ENCODE peak calls at places on chromosome 18, in six cellular contexts. L, S, G, Q, U and P are unnamed samples. For H3K27me3, the result is how much of the 10 kb centered on the place peaks cover.

GRCh38 chr18:48123324-48123723 is 192.9 kb upstream of the SMAD2 start:
- DNase-seq in S (no peak), L (no peak), U (no peak), Q (no peak), G (no peak), P (no peak)

GRCh38 chr18:24262097-24262496 is 123.2 kb downstream of the CABYR start:
- DNase-seq in G (no peak), L (no peak), U (peak), Q (no peak), S (peak), P (no peak)

GRCh38 chr18:21110667-21111350 is 804 bp downstream of the ROCK1 start:
- DNase-seq in Q (no peak), S (peak), L (peak), U (peak), G (peak), P (peak)

GRCh38 chr18:62729487-62730386 is 14.4 kb downstream of the PHLPP1 start:
- DNase-seq in Q (no peak), G (no peak), U (no peak), S (no peak), L (no peak), P (no peak)

GRCh38 chr18:10008006-10008647 is 94.3 kb downstream of the VAPA start:
- DNase-seq in L (no peak), S (no peak), G (no peak), U (no peak), Q (no peak), P (no peak)

GRCh38 chr18:61929881-61930640 is 37.3 kb upstream of the RNF152 start:
- DNase-seq in G (no peak), L (no peak), U (no peak), S (no peak), Q (no peak), P (no peak)

GRCh38 chr18:32422185-32422584 is 48.5 kb downstream of the GAREM1 start:
- DNase-seq in G (no peak), U (no peak), Q (no peak), S (no peak), L (no peak), P (no peak)

GRCh38 chr18:44246001-44246400 is 434.7 kb upstream of the SETBP1 start:
- DNase-seq in U (peak), G (no peak), S (no peak), Q (no peak), L (peak), P (no peak)

GRCh38 chr18:79356435-79356834 is 39.3 kb upstream of the NFATC1 start:
- DNase-seq in L (no peak), S (no peak), G (no peak), U (no peak), Q (no peak), P (no peak)

GRCh38 chr18:25974630-25975077 is 115.8 kb downstream of the SS18 start:
- DNase-seq in Q (no peak), L (peak), U (no peak), S (no peak), G (no peak), P (no peak)

GRCh38 chr18:59919026-59919425 is 19.2 kb downstream of the PMAIP1 start:
- DNase-seq in U (no peak), G (no peak), S (no peak), L (no peak), Q (no peak), P (no peak)

GRCh38 chr18:45626330-45627203 is 11.3 kb downstream of the SLC14A2 start:
- DNase-seq in U (peak), G (peak), S (peak), L (peak), Q (peak), P (peak)

GRCh38 chr18:12318334-12318697 is 10.3 kb downstream of the TUBB6 start:
- DNase-seq in Q (no peak), G (no peak), U (no peak), L (no peak), S (no peak), P (no peak)
- H2BK15ac ChIP-seq in Q (no peak), G (no peak), U (no peak), L (no peak), S (no peak), P (no peak)

GRCh38 chr18:30625961-30626360 is 416.6 kb downstream of the DSC3 start:
- DNase-seq in U (no peak), Q (no peak), S (no peak), L (no peak), G (no peak), P (no peak)
- H2AK5ac ChIP-seq in U (no peak), Q (no peak), S (no peak), L (no peak), G (no peak), P (no peak)

DNA sequence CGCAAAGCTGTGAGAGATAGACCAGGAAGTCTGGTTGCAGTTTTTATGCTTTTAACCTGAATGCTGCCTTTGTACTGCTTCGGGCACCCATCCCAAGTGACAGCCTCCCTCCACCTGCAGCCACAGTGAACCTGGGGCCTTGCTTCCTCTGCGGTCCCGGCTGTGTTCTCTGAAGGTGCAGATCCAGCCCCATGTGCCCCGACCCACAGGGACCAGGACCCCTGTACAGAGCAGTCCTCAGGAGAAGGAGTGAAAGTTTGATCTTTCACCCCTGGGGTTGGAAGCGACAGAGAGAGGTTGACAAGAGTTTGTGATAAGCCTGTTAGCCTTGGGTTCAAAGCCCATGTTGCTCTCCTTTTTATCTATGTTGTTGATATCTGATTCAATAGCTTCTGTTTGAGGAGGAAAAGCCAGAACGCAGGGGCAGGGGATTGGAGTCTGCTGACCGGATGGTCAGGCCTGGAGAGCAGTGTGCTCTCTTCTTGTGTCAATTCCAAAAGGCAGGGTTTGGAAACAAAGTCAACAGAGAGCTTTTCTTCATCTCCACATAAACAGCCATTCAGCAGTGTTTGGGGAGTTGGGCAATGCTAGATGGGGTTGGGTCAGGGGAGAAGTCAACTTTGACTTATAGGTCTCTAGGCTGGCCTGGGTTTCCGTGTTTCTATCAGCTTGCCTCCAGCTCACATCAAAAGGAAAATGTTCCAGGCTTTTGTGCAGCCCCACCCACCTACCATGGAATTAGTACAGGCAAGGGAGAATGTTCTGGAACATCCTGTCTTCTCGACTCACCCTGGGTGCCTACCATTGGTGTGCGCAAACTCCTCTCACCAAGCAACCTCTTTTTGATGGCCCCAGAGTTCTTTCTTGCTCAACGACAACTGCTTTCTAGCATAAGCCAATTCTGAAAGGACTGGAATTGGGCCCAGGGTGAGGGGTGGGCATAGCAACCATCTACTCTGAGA is 214.9 kb downstream of the ALPK2 start:
- DNase-seq in Q (no peak), L (peak), U (no peak), S (no peak), G (no peak), P (no peak)
- H3K27me3 ChIP-seq in Q (under half), L (under half), U (under half), S (under half), G (under half), P (under half)

DNA sequence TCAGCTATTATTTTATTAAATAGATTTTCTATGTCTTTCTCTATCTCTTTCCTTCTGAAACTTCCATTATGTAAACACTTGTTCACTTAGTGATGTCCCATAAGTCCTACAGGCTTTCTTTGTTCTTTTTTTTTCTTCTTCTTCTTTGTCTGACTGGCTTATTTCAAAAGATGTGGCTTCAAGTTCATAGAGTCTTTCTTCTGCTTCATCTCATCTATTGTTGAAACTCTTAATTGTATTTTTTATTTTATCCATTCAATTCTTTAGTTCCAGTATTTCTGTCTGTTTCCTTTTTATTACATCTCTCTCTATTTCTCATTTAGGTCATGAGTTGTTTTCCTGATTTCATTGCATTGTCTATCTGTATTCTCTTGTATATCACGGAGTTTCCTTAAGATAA is 38.5 kb downstream of the BOD1L2 start:
- DNase-seq in Q (no peak), S (no peak), G (no peak), L (no peak), U (no peak), P (no peak)
- H2BK15ac ChIP-seq in Q (no peak), S (no peak), G (no peak), L (no peak), U (no peak), P (no peak)